ENCODE peak calls at places on chromosomes 1 and 21, in seven cellular contexts. One of them, this sample, is unnamed.

GRCh38 chr1:17097787-17098186 is 21.5 kb downstream of the PADI2 start:
- DNase-seq in progenitor cell of endocrine pancreas: no peak
- DNase-seq in epithelial cell of esophagus: peak
- DNase-seq in brain microvascular endothelial cell: no peak
- DNase-seq in AG09309: no peak
- DNase-seq in GM13977: no peak
- DNase-seq in Peyer's patch: no peak
- DNase-seq in this sample: peak

GRCh38 chr1:235938714-235939487 is 72.2 kb upstream of the LYST start:
- DNase-seq in GM13977: no peak
- DNase-seq in Peyer's patch: no peak
- DNase-seq in epithelial cell of esophagus: no peak
- DNase-seq in progenitor cell of endocrine pancreas: no peak
- DNase-seq in AG09309: no peak
- DNase-seq in brain microvascular endothelial cell: no peak
- DNase-seq in this sample: no peak

GRCh38 chr1:22101199-22101598 is 41.7 kb downstream of the WNT4 start:
- DNase-seq in progenitor cell of endocrine pancreas: no peak
- DNase-seq in epithelial cell of esophagus: no peak
- DNase-seq in AG09309: no peak
- DNase-seq in brain microvascular endothelial cell: no peak
- DNase-seq in Peyer's patch: no peak
- DNase-seq in GM13977: no peak
- DNase-seq in this sample: no peak

GRCh38 chr21:45265721-45266517 is 21.8 kb downstream of the POFUT2 start:
- DNase-seq in brain microvascular endothelial cell: no peak
- DNase-seq in epithelial cell of esophagus: no peak
- DNase-seq in progenitor cell of endocrine pancreas: peak
- DNase-seq in Peyer's patch: peak
- DNase-seq in GM13977: no peak
- DNase-seq in AG09309: no peak
- DNase-seq in this sample: no peak

GRCh38 chr1:111746614-111746999 is 7.4 kb upstream of the INKA2 start:
- DNase-seq in GM13977: no peak
- DNase-seq in Peyer's patch: no peak
- DNase-seq in progenitor cell of endocrine pancreas: no peak
- DNase-seq in brain microvascular endothelial cell: no peak
- DNase-seq in epithelial cell of esophagus: no peak
- DNase-seq in AG09309: no peak
- DNase-seq in this sample: no peak

GRCh38 chr21:35775778-35776515 is 284.4 kb downstream of the SETD4 start:
- DNase-seq in brain microvascular endothelial cell: no peak
- DNase-seq in AG09309: no peak
- DNase-seq in epithelial cell of esophagus: peak
- DNase-seq in Peyer's patch: no peak
- DNase-seq in GM13977: no peak
- DNase-seq in progenitor cell of endocrine pancreas: no peak
- DNase-seq in this sample: peak

GRCh38 chr1:155125511-155125945 is 2.1 kb upstream of the EFNA1 start:
- DNase-seq in GM13977: no peak
- DNase-seq in progenitor cell of endocrine pancreas: no peak
- DNase-seq in epithelial cell of esophagus: peak
- DNase-seq in brain microvascular endothelial cell: no peak
- DNase-seq in Peyer's patch: peak
- DNase-seq in AG09309: no peak
- DNase-seq in this sample: peak

GRCh38 chr1:115837762-115838421 is 3.0 kb downstream of the NHLH2 start:
- DNase-seq in brain microvascular endothelial cell: no peak
- DNase-seq in Peyer's patch: no peak
- DNase-seq in AG09309: no peak
- DNase-seq in epithelial cell of esophagus: peak
- DNase-seq in progenitor cell of endocrine pancreas: no peak
- DNase-seq in GM13977: no peak
- DNase-seq in this sample: no peak

GRCh38 chr1:3895279-3895950 is 4.7 kb downstream of the C1orf174 start:
- DNase-seq in AG09309: no peak
- DNase-seq in Peyer's patch: no peak
- DNase-seq in progenitor cell of endocrine pancreas: no peak
- DNase-seq in brain microvascular endothelial cell: no peak
- DNase-seq in GM13977: no peak
- DNase-seq in epithelial cell of esophagus: no peak
- DNase-seq in this sample: no peak

GRCh38 chr1:84078108-84078823 is 65.8 kb upstream of the PRKACB start:
- DNase-seq in GM13977: peak
- DNase-seq in brain microvascular endothelial cell: no peak
- DNase-seq in Peyer's patch: peak
- DNase-seq in progenitor cell of endocrine pancreas: no peak
- DNase-seq in AG09309: no peak
- DNase-seq in epithelial cell of esophagus: peak
- DNase-seq in this sample: peak

GRCh38 chr1:177306019-177306415 is 135.3 kb downstream of the BRINP2 start:
- DNase-seq in AG09309: no peak
- DNase-seq in brain microvascular endothelial cell: no peak
- DNase-seq in progenitor cell of endocrine pancreas: no peak
- DNase-seq in epithelial cell of esophagus: no peak
- DNase-seq in Peyer's patch: no peak
- DNase-seq in GM13977: no peak
- DNase-seq in this sample: no peak

DNA sequence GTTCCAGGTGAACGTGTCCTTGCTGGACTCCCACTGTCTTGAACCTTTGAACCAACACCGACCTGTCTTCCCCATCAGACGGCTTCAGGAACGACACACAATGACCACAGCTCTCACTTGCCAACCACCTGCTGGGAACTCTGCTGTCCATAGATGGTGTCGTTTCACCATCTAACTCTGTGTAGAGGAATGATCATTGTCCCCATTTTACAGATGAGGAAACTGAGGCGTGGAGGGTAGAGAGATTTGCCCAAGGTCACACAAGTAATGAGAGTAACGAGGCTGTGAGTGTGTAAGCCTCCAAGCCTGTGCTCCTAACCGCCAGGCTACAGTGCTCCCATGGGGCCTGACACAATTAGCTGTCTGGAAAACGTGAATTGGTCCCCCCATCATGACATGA is 9.9 kb upstream of the PLEKHG5 start:
- DNase-seq in epithelial cell of esophagus: no peak
- DNase-seq in Peyer's patch: no peak
- DNase-seq in progenitor cell of endocrine pancreas: no peak
- DNase-seq in GM13977: no peak
- DNase-seq in AG09309: no peak
- DNase-seq in brain microvascular endothelial cell: no peak
- DNase-seq in this sample: no peak
- TF ChIP-seq CTCF in epithelial cell of esophagus: no peak
- TF ChIP-seq CTCF in Peyer's patch: no peak
- TF ChIP-seq CTCF in progenitor cell of endocrine pancreas: no peak
- TF ChIP-seq CTCF in GM13977: no peak
- TF ChIP-seq CTCF in AG09309: no peak
- TF ChIP-seq CTCF in brain microvascular endothelial cell: no peak
- TF ChIP-seq CTCF in this sample: no peak

GRCh38 chr1:62433861-62434611 is 2.8 kb upstream of the USP1 start:
- DNase-seq in Peyer's patch: no peak
- DNase-seq in GM13977: no peak
- DNase-seq in epithelial cell of esophagus: no peak
- DNase-seq in brain microvascular endothelial cell: no peak
- DNase-seq in AG09309: no peak
- DNase-seq in progenitor cell of endocrine pancreas: no peak
- DNase-seq in this sample: peak
- TF ChIP-seq CTCF in Peyer's patch: no peak
- TF ChIP-seq CTCF in GM13977: no peak
- TF ChIP-seq CTCF in epithelial cell of esophagus: peak
- TF ChIP-seq CTCF in brain microvascular endothelial cell: peak
- TF ChIP-seq CTCF in AG09309: peak
- TF ChIP-seq CTCF in progenitor cell of endocrine pancreas: peak
- TF ChIP-seq CTCF in this sample: no peak

GRCh38 chr1:151325231-151325630 is 2.0 kb downstream of the PI4KB start:
- DNase-seq in epithelial cell of esophagus: no peak
- DNase-seq in brain microvascular endothelial cell: no peak
- DNase-seq in Peyer's patch: no peak
- DNase-seq in progenitor cell of endocrine pancreas: no peak
- DNase-seq in GM13977: no peak
- DNase-seq in AG09309: no peak
- DNase-seq in this sample: no peak

GRCh38 chr1:151325646-151326429 is 1.4 kb downstream of the PI4KB start:
- DNase-seq in GM13977: no peak
- DNase-seq in brain microvascular endothelial cell: no peak
- DNase-seq in Peyer's patch: no peak
- DNase-seq in progenitor cell of endocrine pancreas: no peak
- DNase-seq in AG09309: no peak
- DNase-seq in epithelial cell of esophagus: peak
- DNase-seq in this sample: no peak

GRCh38 chr1:151327223-151327902 is at the start of gene PI4KB:
- DNase-seq in AG09309: peak
- DNase-seq in progenitor cell of endocrine pancreas: peak
- DNase-seq in brain microvascular endothelial cell: peak
- DNase-seq in Peyer's patch: peak
- DNase-seq in epithelial cell of esophagus: peak
- DNase-seq in GM13977: peak
- DNase-seq in this sample: peak

GRCh38 chr1:151327903-151328674 is 873 bp upstream of the PI4KB start:
- DNase-seq in progenitor cell of endocrine pancreas: no peak
- DNase-seq in Peyer's patch: peak
- DNase-seq in brain microvascular endothelial cell: no peak
- DNase-seq in GM13977: no peak
- DNase-seq in AG09309: no peak
- DNase-seq in epithelial cell of esophagus: no peak
- DNase-seq in this sample: peak

GRCh38 chr1:151326619-151327222 is 495 bp downstream of the PI4KB start:
- DNase-seq in epithelial cell of esophagus: peak
- DNase-seq in Peyer's patch: no peak
- DNase-seq in progenitor cell of endocrine pancreas: no peak
- DNase-seq in brain microvascular endothelial cell: peak
- DNase-seq in GM13977: peak
- DNase-seq in AG09309: no peak
- DNase-seq in this sample: peak
- TF ChIP-seq CTCF in epithelial cell of esophagus: no peak
- TF ChIP-seq CTCF in Peyer's patch: no peak
- TF ChIP-seq CTCF in progenitor cell of endocrine pancreas: no peak
- TF ChIP-seq CTCF in brain microvascular endothelial cell: no peak
- TF ChIP-seq CTCF in GM13977: no peak
- TF ChIP-seq CTCF in AG09309: no peak
- TF ChIP-seq CTCF in this sample: no peak

GRCh38 chr1:6596886-6597776 is 5.5 kb downstream of the KLHL21 start:
- DNase-seq in progenitor cell of endocrine pancreas: no peak
- DNase-seq in brain microvascular endothelial cell: no peak
- DNase-seq in AG09309: no peak
- DNase-seq in epithelial cell of esophagus: no peak
- DNase-seq in Peyer's patch: no peak
- DNase-seq in GM13977: no peak
- DNase-seq in this sample: no peak

GRCh38 chr1:6597777-6598131 is 4.9 kb downstream of the KLHL21 start:
- DNase-seq in GM13977: no peak
- DNase-seq in Peyer's patch: no peak
- DNase-seq in epithelial cell of esophagus: no peak
- DNase-seq in brain microvascular endothelial cell: no peak
- DNase-seq in progenitor cell of endocrine pancreas: no peak
- DNase-seq in AG09309: no peak
- DNase-seq in this sample: no peak

GRCh38 chr1:6601049-6601864 is 1.4 kb downstream of the KLHL21 start:
- DNase-seq in AG09309: peak
- DNase-seq in brain microvascular endothelial cell: peak
- DNase-seq in epithelial cell of esophagus: peak
- DNase-seq in GM13977: peak
- DNase-seq in progenitor cell of endocrine pancreas: no peak
- DNase-seq in Peyer's patch: peak
- DNase-seq in this sample: peak

GRCh38 chr1:6600410-6601048 is 2.1 kb downstream of the KLHL21 start:
- DNase-seq in brain microvascular endothelial cell: no peak
- DNase-seq in GM13977: no peak
- DNase-seq in Peyer's patch: no peak
- DNase-seq in AG09309: no peak
- DNase-seq in epithelial cell of esophagus: peak
- DNase-seq in progenitor cell of endocrine pancreas: no peak
- DNase-seq in this sample: peak

GRCh38 chr1:6599141-6599975 is 3.3 kb downstream of the KLHL21 start:
- DNase-seq in brain microvascular endothelial cell: no peak
- DNase-seq in epithelial cell of esophagus: peak
- DNase-seq in Peyer's patch: peak
- DNase-seq in AG09309: no peak
- DNase-seq in progenitor cell of endocrine pancreas: no peak
- DNase-seq in GM13977: no peak
- DNase-seq in this sample: peak
- TF ChIP-seq CTCF in brain microvascular endothelial cell: no peak
- TF ChIP-seq CTCF in epithelial cell of esophagus: no peak
- TF ChIP-seq CTCF in Peyer's patch: no peak
- TF ChIP-seq CTCF in AG09309: no peak
- TF ChIP-seq CTCF in progenitor cell of endocrine pancreas: no peak
- TF ChIP-seq CTCF in GM13977: no peak
- TF ChIP-seq CTCF in this sample: no peak

DNA sequence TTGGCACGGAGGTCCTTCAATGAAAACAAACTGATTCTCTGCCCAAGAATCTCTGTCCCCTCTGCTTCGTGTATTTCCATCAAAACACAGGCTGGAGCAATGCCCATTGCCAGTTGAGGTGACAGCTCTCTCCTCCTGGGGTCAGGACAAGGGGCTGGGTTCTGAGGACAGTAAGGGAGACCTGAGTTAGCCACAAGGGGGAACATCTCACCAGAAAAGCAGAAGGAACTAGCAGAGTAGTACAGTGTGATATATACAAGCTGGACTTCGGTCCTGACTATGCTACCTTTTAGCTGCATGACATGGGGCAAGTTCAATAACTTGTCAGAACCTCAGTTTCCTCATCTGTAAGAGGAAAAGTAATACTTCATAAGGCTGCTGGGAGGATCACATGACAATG is 50.3 kb downstream of the SYT2 start:
- DNase-seq in progenitor cell of endocrine pancreas: no peak
- DNase-seq in GM13977: no peak
- DNase-seq in epithelial cell of esophagus: no peak
- DNase-seq in brain microvascular endothelial cell: no peak
- DNase-seq in Peyer's patch: no peak
- DNase-seq in AG09309: no peak
- DNase-seq in this sample: no peak
- TF ChIP-seq CTCF in progenitor cell of endocrine pancreas: no peak
- TF ChIP-seq CTCF in GM13977: no peak
- TF ChIP-seq CTCF in epithelial cell of esophagus: no peak
- TF ChIP-seq CTCF in brain microvascular endothelial cell: peak
- TF ChIP-seq CTCF in Peyer's patch: no peak
- TF ChIP-seq CTCF in AG09309: no peak
- TF ChIP-seq CTCF in this sample: no peak

GRCh38 chr1:25523512-25523911 is 19.9 kb upstream of the LDLRAP1 start:
- DNase-seq in brain microvascular endothelial cell: peak
- DNase-seq in AG09309: no peak
- DNase-seq in GM13977: no peak
- DNase-seq in epithelial cell of esophagus: peak
- DNase-seq in Peyer's patch: no peak
- DNase-seq in progenitor cell of endocrine pancreas: no peak
- DNase-seq in this sample: no peak

GRCh38 chr1:25517476-25518394 is 25.7 kb upstream of the LDLRAP1 start:
- DNase-seq in GM13977: no peak
- DNase-seq in progenitor cell of endocrine pancreas: no peak
- DNase-seq in epithelial cell of esophagus: no peak
- DNase-seq in AG09309: no peak
- DNase-seq in brain microvascular endothelial cell: no peak
- DNase-seq in Peyer's patch: no peak
- DNase-seq in this sample: no peak

GRCh38 chr1:25519624-25520023 is 23.8 kb upstream of the LDLRAP1 start:
- DNase-seq in Peyer's patch: no peak
- DNase-seq in epithelial cell of esophagus: peak
- DNase-seq in progenitor cell of endocrine pancreas: no peak
- DNase-seq in GM13977: no peak
- DNase-seq in AG09309: peak
- DNase-seq in brain microvascular endothelial cell: peak
- DNase-seq in this sample: peak

GRCh38 chr1:25522240-25522639 is 21.2 kb upstream of the LDLRAP1 start:
- DNase-seq in Peyer's patch: no peak
- DNase-seq in AG09309: no peak
- DNase-seq in progenitor cell of endocrine pancreas: no peak
- DNase-seq in epithelial cell of esophagus: no peak
- DNase-seq in GM13977: no peak
- DNase-seq in brain microvascular endothelial cell: no peak
- DNase-seq in this sample: no peak

GRCh38 chr1:25520446-25521061 is 22.9 kb upstream of the LDLRAP1 start:
- DNase-seq in AG09309: no peak
- DNase-seq in Peyer's patch: peak
- DNase-seq in brain microvascular endothelial cell: peak
- DNase-seq in epithelial cell of esophagus: peak
- DNase-seq in progenitor cell of endocrine pancreas: no peak
- DNase-seq in GM13977: peak
- DNase-seq in this sample: peak
- TF ChIP-seq CTCF in AG09309: peak
- TF ChIP-seq CTCF in Peyer's patch: peak
- TF ChIP-seq CTCF in brain microvascular endothelial cell: peak
- TF ChIP-seq CTCF in epithelial cell of esophagus: peak
- TF ChIP-seq CTCF in progenitor cell of endocrine pancreas: peak
- TF ChIP-seq CTCF in GM13977: peak
- TF ChIP-seq CTCF in this sample: peak

This sample was measured in MCF 10A.